ENCODE peak calls at places on chromosome 13, in five cellular contexts. W is cardiac muscle cell, F is tibial nerve, C is upper lobe of right lung, O is left lung. K is an unnamed sample.

GRCh38 chr13:111961793-111962192 is 105.2 kb upstream of the SOX1 start:
- DNase-seq in W (no peak), F (no peak), C (no peak), O (no peak), K (no peak)

GRCh38 chr13:38538412-38538811 is 148.5 kb upstream of the FREM2 start:
- DNase-seq in W (no peak), F (no peak), C (no peak), O (no peak), K (no peak)

GRCh38 chr13:114131581-114132418 is 623 bp downstream of the RASA3 start:
- DNase-seq in W (peak; percentile 58), F (no peak), C (no peak), O (no peak), K (no peak)

GRCh38 chr13:101454767-101455166 is 2.3 kb downstream of the ITGBL1 start:
- DNase-seq in W (peak; percentile 3), F (no peak), C (no peak), O (no peak), K (no peak)

GRCh38 chr13:27194895-27195764 is 23.5 kb upstream of the USP12 start:
- DNase-seq in W (peak; percentile 87), F (no peak), C (no peak), O (no peak), K (no peak)

GRCh38 chr13:59318320-59318930 is 845.3 kb downstream of the DIAPH3 start:
- DNase-seq in W (peak; percentile 77), F (peak; percentile 71), C (peak; percentile 70), O (peak; percentile 52), K (no peak)

GRCh38 chr13:32824671-32825070 is 191.6 kb upstream of the KL start:
- DNase-seq in W (peak; percentile 87), F (no peak), C (no peak), O (no peak), K (no peak)

GRCh38 chr13:26021516-26021915 is 30.3 kb downstream of the SHISA2 start:
- DNase-seq in W (no peak), F (no peak), C (no peak), O (no peak), K (no peak)

GRCh38 chr13:112333756-112334543 is 42.2 kb upstream of the SPACA7 start:
- DNase-seq in W (no peak), F (no peak), C (no peak), O (no peak), K (no peak)

GRCh38 chr13:20943519-20944012 is 41.0 kb upstream of the XPO4 start:
- DNase-seq in W (peak; percentile 96), F (peak; percentile 95), C (peak; percentile 92), O (peak; percentile 89), K (peak; percentile 8)

GRCh38 chr13:20942938-20943518 is 40.5 kb upstream of the XPO4 start:
- DNase-seq in W (no peak), F (no peak), C (no peak), O (no peak), K (no peak)

GRCh38 chr13:20940083-20940482 is 37.5 kb upstream of the XPO4 start:
- DNase-seq in W (peak; percentile 48), F (no peak), C (no peak), O (no peak), K (no peak)

GRCh38 chr13:20939662-20940061 is 37.1 kb upstream of the XPO4 start:
- DNase-seq in W (no peak), F (no peak), C (no peak), O (no peak), K (no peak)

GRCh38 chr13:20938302-20938701 is 35.8 kb upstream of the XPO4 start:
- DNase-seq in W (no peak), F (no peak), C (no peak), O (no peak), K (no peak)
- H3K27ac ChIP-seq in W (no peak overlapping the region), F (no peak overlapping the region), C (no peak overlapping the region), O (no peak overlapping the region), K (no peak overlapping the region)

GRCh38 chr13:109271991-109272454 is 514.4 kb downstream of the IRS2 start:
- DNase-seq in W (no peak), F (no peak), C (no peak), O (no peak), K (no peak)
- H3K27ac ChIP-seq in W (no peak overlapping the region), F (no peak overlapping the region), C (no peak overlapping the region), O (no peak overlapping the region), K (peak overlapping the region; percentile 73)

GRCh38 chr13:98960331-98961203 is 17.3 kb downstream of the DOCK9 start:
- DNase-seq in W (peak; percentile 30), F (no peak), C (no peak), O (no peak), K (no peak)
- H3K27ac ChIP-seq in W (peak overlapping the region; percentile 85), F (no peak overlapping the region), C (no peak overlapping the region), O (peak overlapping the region; percentile 38), K (peak overlapping the region; percentile 6)

GRCh38 chr13:105333416-105333815 is 1202.0 kb downstream of the EFNB2 start:
- DNase-seq in W (no peak), F (no peak), C (no peak), O (no peak), K (no peak)
- H3K27ac ChIP-seq in W (no peak overlapping the region), F (no peak overlapping the region), C (no peak overlapping the region), O (no peak overlapping the region), K (no peak overlapping the region)

GRCh38 chr13:30071890-30072817 is 221.7 kb upstream of the UBL3 start:
- DNase-seq in W (no peak), F (no peak), C (peak; percentile 74), O (peak; percentile 42), K (no peak)
- H3K27ac ChIP-seq in W (no peak overlapping the region), F (no peak overlapping the region), C (no peak overlapping the region), O (no peak overlapping the region), K (peak overlapping the region; percentile 54)